ENCODE peak calls at places on chromosomes 16 and 17, in six cellular contexts. F is testis, Z is choroid plexus epithelial cell, C is AG10803, O is IMR-90, W is fibroblast of the aortic adventitia. U is an unnamed sample.

GRCh38 chr17:67995568-67996191 is 589 bp downstream of the C17orf58 start:
- DNase-seq in F (no peak), Z (peak; percentile 18), C (no peak), O (no peak), W (peak; percentile 7), U (no peak)

GRCh38 chr17:83058478-83059167 is 20.8 kb upstream of the METRNL start:
- DNase-seq in F (no peak), Z (no peak), C (no peak), O (no peak), W (no peak), U (no peak)

GRCh38 chr17:56773124-56773523 is 60.6 kb downstream of the C17orf67 start:
- DNase-seq in F (no peak), Z (no peak), C (no peak), O (no peak), W (no peak), U (no peak)

GRCh38 chr16:74073471-74073870 is 223.1 kb upstream of the PSMD7 start:
- DNase-seq in F (no peak), Z (no peak), C (peak; percentile 11), O (peak; percentile 8), W (no peak), U (no peak)

GRCh38 chr17:83152745-83153611 is 73.6 kb downstream of the METRNL start:
- DNase-seq in F (peak; percentile 30), Z (no peak), C (no peak), O (no peak), W (no peak), U (no peak)

GRCh38 chr16:747978-748746 is 7.4 kb upstream of the CIAO3 start:
- DNase-seq in F (no peak), Z (no peak), C (no peak), O (no peak), W (no peak), U (no peak)

GRCh38 chr16:14111713-14112538 is 40.8 kb downstream of the MRTFB start:
- DNase-seq in F (peak; percentile 54), Z (peak; percentile 47), C (peak; percentile 11), O (no peak), W (peak; percentile 16), U (peak; percentile 29)

GRCh38 chr16:11674001-11674817 is 6.0 kb downstream of the SNN start:
- DNase-seq in F (no peak), Z (no peak), C (no peak), O (no peak), W (no peak), U (no peak)

GRCh38 chr17:77375526-77375916 is 234.8 kb downstream of the SEC14L1 start:
- DNase-seq in F (no peak), Z (no peak), C (no peak), O (no peak), W (no peak), U (no peak)

GRCh38 chr16:54651851-54652770 is 278.6 kb upstream of the IRX5 start:
- DNase-seq in F (no peak), Z (no peak), C (no peak), O (no peak), W (no peak), U (peak; percentile 7)

GRCh38 chr16:57387598-57388354 is 15.5 kb downstream of the CX3CL1 start:
- DNase-seq in F (no peak), Z (no peak), C (no peak), O (no peak), W (no peak), U (no peak)

GRCh38 chr17:336110-337021 is 16.2 kb downstream of the RPH3AL start:
- DNase-seq in F (peak; percentile 72), Z (no peak), C (no peak), O (no peak), W (no peak), U (no peak)

GRCh38 chr16:85829751-85830445 is 30.4 kb downstream of the COX4I1 start:
- DNase-seq in F (no peak), Z (no peak), C (no peak), O (no peak), W (no peak), U (no peak)

GRCh38 chr17:33124871-33125551 is 133.4 kb downstream of the SPACA3 start:
- DNase-seq in F (no peak), Z (no peak), C (no peak), O (no peak), W (no peak), U (no peak)

GRCh38 chr17:4492762-4493561 is 5.7 kb upstream of the SPNS2 start:
- DNase-seq in F (peak; percentile 75), Z (peak; percentile 41), C (no peak), O (peak; percentile 28), W (peak; percentile 16), U (peak; percentile 35)

GRCh38 chr16:24514096-24514495 is 25.3 kb upstream of the RBBP6 start:
- DNase-seq in F (no peak), Z (no peak), C (no peak), O (no peak), W (no peak), U (no peak)

GRCh38 chr16:49821614-49822282 is 34.2 kb downstream of the ZNF423 start:
- DNase-seq in F (no peak), Z (no peak), C (no peak), O (no peak), W (no peak), U (peak; percentile 22)

GRCh38 chr16:10971560-10971961 is 27.2 kb downstream of the CLEC16A start:
- DNase-seq in F (peak; percentile 69), Z (peak; percentile 91), C (peak; percentile 95), O (peak; percentile 92), W (peak; percentile 96), U (peak; percentile 94)

GRCh38 chr16:57711331-57711730 is 16.7 kb downstream of the DRC7 start:
- DNase-seq in F (no peak), Z (no peak), C (no peak), O (no peak), W (no peak), U (no peak)

GRCh38 chr16:58658796-58659211 is 25.8 kb downstream of the SLC38A7 start:
- DNase-seq in F (no peak), Z (peak; percentile 65), C (peak; percentile 35), O (peak; percentile 57), W (peak; percentile 25), U (no peak)

GRCh38 chr16:2686912-2687507 is 4.7 kb downstream of the KCTD5 start:
- DNase-seq in F (no peak), Z (no peak), C (no peak), O (no peak), W (no peak), U (no peak)

GRCh38 chr17:32471652-32472051 is 15.1 kb upstream of the CDK5R1 start:
- DNase-seq in F (no peak), Z (no peak), C (no peak), O (no peak), W (no peak), U (no peak)

GRCh38 chr16:21989141-21989540 is 11.8 kb downstream of the PDZD9 start:
- DNase-seq in F (no peak), Z (no peak), C (peak; percentile 54), O (peak; percentile 10), W (peak; percentile 53), U (no peak)

GRCh38 chr16:21991621-21992020 is 9.3 kb downstream of the PDZD9 start:
- DNase-seq in F (no peak), Z (no peak), C (no peak), O (no peak), W (no peak), U (no peak)

GRCh38 chr16:21986692-21987246 is 14.1 kb downstream of the PDZD9 start:
- DNase-seq in F (no peak), Z (no peak), C (no peak), O (no peak), W (no peak), U (no peak)

GRCh38 chr16:21987498-21987897 is 13.4 kb downstream of the PDZD9 start:
- DNase-seq in F (no peak), Z (no peak), C (no peak), O (no peak), W (no peak), U (no peak)

DNA sequence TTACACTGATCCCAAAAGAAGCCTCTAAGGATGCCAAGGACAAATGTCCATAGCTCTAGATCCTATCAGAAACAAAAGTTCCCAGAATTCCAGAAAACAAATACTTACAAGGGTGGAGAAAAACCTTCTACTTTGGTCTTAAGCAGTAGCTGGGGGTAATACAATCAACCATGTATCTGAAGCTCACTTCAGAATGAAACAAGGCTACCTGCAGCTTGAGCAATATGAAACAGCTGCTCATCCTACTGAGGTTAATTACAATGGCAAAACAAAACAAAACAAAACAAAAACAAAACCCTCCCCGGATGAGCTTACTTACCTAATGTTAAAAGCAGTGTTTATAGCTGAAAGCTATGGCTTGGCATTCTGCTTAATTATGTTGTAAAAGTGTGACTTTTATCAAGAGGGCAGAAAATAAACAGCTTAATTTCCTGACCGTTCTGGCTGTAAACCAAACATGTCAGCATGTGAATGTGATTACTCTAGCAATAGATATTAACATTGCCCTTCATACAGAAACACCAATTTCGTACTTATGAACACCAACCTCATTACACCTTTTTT is 10.5 kb downstream of the PDZD9 start:
- DNase-seq in F (no peak), Z (no peak), C (no peak), O (no peak), W (no peak), U (no peak)
- H3K4me3 ChIP-seq in F (no peak overlapping the region), Z (no peak overlapping the region), C (no peak overlapping the region), O (no peak overlapping the region), W (no peak overlapping the region), U (no peak overlapping the region)

GRCh38 chr17:13807103-13807502 is 205.4 kb upstream of the HS3ST3A1 start:
- DNase-seq in F (no peak), Z (no peak), C (no peak), O (no peak), W (no peak), U (no peak)
- TF ChIP-seq CTCF in F (no peak), Z (no peak), C (no peak), O (no peak), W (no peak), U (no peak)

GRCh38 chr16:87790278-87791023 is 24.7 kb upstream of the KLHDC4 start:
- DNase-seq in F (peak; percentile 52), Z (no peak), C (peak; percentile 31), O (peak; percentile 33), W (peak; percentile 49), U (no peak)
- H3K4me3 ChIP-seq in F (no peak overlapping the region), Z (no peak overlapping the region), C (no peak overlapping the region), O (no peak overlapping the region), W (no peak overlapping the region), U (no peak overlapping the region)

GRCh38 chr17:72462396-72462795 is 341.6 kb downstream of the SOX9 start:
- DNase-seq in F (no peak), Z (no peak), C (peak; percentile 10), O (no peak), W (peak; percentile 43), U (no peak)

GRCh38 chr17:72463287-72464102 is 342.7 kb downstream of the SOX9 start:
- DNase-seq in F (no peak), Z (no peak), C (no peak), O (no peak), W (no peak), U (no peak)

GRCh38 chr17:72462814-72463213 is 342.0 kb downstream of the SOX9 start:
- DNase-seq in F (no peak), Z (no peak), C (no peak), O (no peak), W (no peak), U (no peak)

GRCh38 chr17:72460711-72461110 is 339.9 kb downstream of the SOX9 start:
- DNase-seq in F (no peak), Z (no peak), C (no peak), O (no peak), W (peak; percentile 67), U (no peak)

DNA sequence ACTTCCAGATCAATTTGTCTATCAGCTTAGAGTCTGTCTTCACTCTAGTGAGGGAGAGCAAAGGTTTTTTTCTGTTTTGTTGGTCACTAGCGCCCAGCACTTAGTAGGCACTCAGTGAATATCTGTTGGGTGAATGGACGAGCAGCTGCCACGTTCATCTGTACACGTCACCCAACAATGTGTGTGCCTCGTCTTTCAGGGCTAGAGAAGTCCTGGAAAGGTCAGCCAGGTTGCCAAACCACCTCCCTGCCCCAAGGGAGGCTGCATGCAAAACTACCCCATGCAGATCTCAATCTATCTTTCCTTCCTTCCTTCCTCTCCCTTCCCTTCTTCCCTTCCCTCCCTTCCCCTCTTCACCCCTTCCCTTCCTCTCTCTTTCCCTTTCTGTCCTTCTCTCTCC is 340.9 kb downstream of the SOX9 start:
- DNase-seq in F (no peak), Z (no peak), C (no peak), O (no peak), W (peak; percentile 10), U (no peak)
- TF ChIP-seq CTCF in F (no peak), Z (no peak), C (no peak), O (no peak), W (no peak), U (no peak)